ENCODE peak calls at places on chromosomes 16 and 17, in five cellular contexts. E is AG09309; S is testis; O is stimulated activated CD8-positive, alpha-beta memory T cell treated with anti-CD3 and anti-CD28 coated beads, Interleukin-15, amount 100 ng/mL, for 24 hours; Q is Calu3. M is an unnamed sample.

GRCh38 chr17:62126292-62126691 is 61.2 kb upstream of the MED13 start:
- DNase-seq in O (no peak), E (no peak), Q (no peak), S (no peak), M (no peak)

GRCh38 chr17:6187836-6188235 is 117.7 kb downstream of the WSCD1 start:
- DNase-seq in S (no peak), E (no peak), O (no peak), Q (no peak), M (no peak)

GRCh38 chr17:73340093-73340596 is 28.3 kb upstream of the CDC42EP4 start:
- DNase-seq in Q (peak), S (no peak), E (peak), O (no peak), M (no peak)

GRCh38 chr17:56175299-56175935 is 22.1 kb downstream of the ANKFN1 start:
- DNase-seq in E (no peak), O (no peak), S (no peak), Q (no peak), M (no peak)

GRCh38 chr17:66477615-66478283 is 175.3 kb downstream of the PRKCA start:
- DNase-seq in S (no peak), Q (no peak), O (no peak), E (no peak), M (no peak)

GRCh38 chr17:8798176-8799000 is 777 bp downstream of the MFSD6L start:
- DNase-seq in E (no peak), S (no peak), Q (no peak), O (no peak), M (no peak)

GRCh38 chr16:50445603-50446250 is 76.9 kb upstream of the BRD7 start:
- DNase-seq in S (no peak), Q (no peak), E (no peak), O (no peak), M (no peak)

GRCh38 chr17:45345554-45346254 is 28.9 kb upstream of the MAP3K14 start:
- DNase-seq in S (peak), Q (no peak), E (peak), O (no peak), M (no peak)

GRCh38 chr16:75908718-75909117 is 182.4 kb upstream of the CPHXL start:
- DNase-seq in Q (no peak), S (no peak), E (no peak), O (no peak), M (no peak)

GRCh38 chr17:2444382-2444781 is 43.5 kb upstream of the MNT start:
- DNase-seq in Q (no peak), S (no peak), E (no peak), O (no peak), M (no peak)

GRCh38 chr16:86525696-86526095 is 15.4 kb downstream of the FOXF1 start:
- DNase-seq in Q (no peak), S (no peak), O (no peak), E (no peak), M (no peak)

GRCh38 chr17:82238562-82239201 is 9.8 kb downstream of the SLC16A3 start:
- DNase-seq in S (peak), Q (no peak), E (no peak), O (no peak), M (peak)

GRCh38 chr17:67449885-67450755 is 73.0 kb downstream of the PITPNC1 start:
- DNase-seq in O (no peak), E (no peak), Q (no peak), S (no peak), M (no peak)

GRCh38 chr17:40122466-40122943 is 734 bp downstream of the MSL1 start:
- DNase-seq in O (no peak), Q (peak), E (no peak), S (no peak), M (no peak)

GRCh38 chr16:2028620-2029220 is 2.0 kb downstream of the NHERF2 start:
- DNase-seq in O (no peak), Q (no peak), S (no peak), E (no peak), M (no peak)